ENCODE peak calls at places on chromosomes 11 and 22, in six cellular contexts. One of them, this sample, is unnamed.

GRCh38 chr11:122038543-122038942 is 77.5 kb downstream of the BLID start:
- DNase-seq in lower leg skin: no peak
- DNase-seq in brain microvascular endothelial cell: peak
- DNase-seq in A673: peak
- DNase-seq in cardiac fibroblast: peak
- DNase-seq in GM13976: no peak
- DNase-seq in this sample: no peak

GRCh38 chr11:111920908-111921307 is 2.2 kb downstream of the C11orf52 start:
- DNase-seq in GM13976: no peak
- DNase-seq in A673: no peak
- DNase-seq in cardiac fibroblast: no peak
- DNase-seq in brain microvascular endothelial cell: no peak
- DNase-seq in lower leg skin: no peak
- DNase-seq in this sample: no peak

GRCh38 chr11:1354125-1354938 is 35.4 kb upstream of the BRSK2 start:
- DNase-seq in cardiac fibroblast: no peak
- DNase-seq in A673: no peak
- DNase-seq in brain microvascular endothelial cell: no peak
- DNase-seq in GM13976: no peak
- DNase-seq in lower leg skin: no peak
- DNase-seq in this sample: no peak

GRCh38 chr11:75492181-75492820 is 33.4 kb downstream of the GDPD5 start:
- DNase-seq in A673: peak
- DNase-seq in brain microvascular endothelial cell: no peak
- DNase-seq in cardiac fibroblast: peak
- DNase-seq in GM13976: peak
- DNase-seq in lower leg skin: no peak
- DNase-seq in this sample: no peak

GRCh38 chr11:46055371-46055770 is 65.9 kb downstream of the PHF21A start:
- DNase-seq in brain microvascular endothelial cell: peak
- DNase-seq in cardiac fibroblast: peak
- DNase-seq in lower leg skin: no peak
- DNase-seq in GM13976: no peak
- DNase-seq in A673: no peak
- DNase-seq in this sample: no peak

GRCh38 chr11:128874406-128874805 is 7.3 kb upstream of the KCNJ1 start:
- DNase-seq in GM13976: no peak
- DNase-seq in A673: no peak
- DNase-seq in lower leg skin: no peak
- DNase-seq in brain microvascular endothelial cell: no peak
- DNase-seq in cardiac fibroblast: peak
- DNase-seq in this sample: no peak

GRCh38 chr22:49037701-49038245 is 789.9 kb downstream of the BRD1 start:
- DNase-seq in lower leg skin: no peak
- DNase-seq in cardiac fibroblast: no peak
- DNase-seq in A673: no peak
- DNase-seq in GM13976: no peak
- DNase-seq in brain microvascular endothelial cell: no peak
- DNase-seq in this sample: no peak

GRCh38 chr22:33451851-33452469 is 393.8 kb upstream of the SYN3 start:
- DNase-seq in brain microvascular endothelial cell: peak
- DNase-seq in lower leg skin: no peak
- DNase-seq in GM13976: no peak
- DNase-seq in A673: no peak
- DNase-seq in cardiac fibroblast: no peak
- DNase-seq in this sample: no peak

GRCh38 chr11:122523841-122524531 is 131.5 kb upstream of the UBASH3B start:
- DNase-seq in A673: peak
- DNase-seq in brain microvascular endothelial cell: no peak
- DNase-seq in cardiac fibroblast: no peak
- DNase-seq in GM13976: no peak
- DNase-seq in lower leg skin: no peak
- DNase-seq in this sample: no peak

GRCh38 chr11:16408619-16409018 is 52.3 kb upstream of the SOX6 start:
- DNase-seq in cardiac fibroblast: no peak
- DNase-seq in A673: no peak
- DNase-seq in GM13976: no peak
- DNase-seq in brain microvascular endothelial cell: no peak
- DNase-seq in lower leg skin: no peak
- DNase-seq in this sample: no peak

GRCh38 chr11:8267831-8268529 is 4.3 kb upstream of the LMO1 start:
- DNase-seq in cardiac fibroblast: no peak
- DNase-seq in GM13976: no peak
- DNase-seq in lower leg skin: no peak
- DNase-seq in A673: no peak
- DNase-seq in brain microvascular endothelial cell: no peak
- DNase-seq in this sample: no peak

GRCh38 chr22:22159384-22159783 is 85.2 kb upstream of the VPREB1 start:
- DNase-seq in brain microvascular endothelial cell: no peak
- DNase-seq in GM13976: no peak
- DNase-seq in A673: no peak
- DNase-seq in lower leg skin: no peak
- DNase-seq in cardiac fibroblast: no peak
- DNase-seq in this sample: no peak

GRCh38 chr22:49198705-49199084 is 629.0 kb downstream of the BRD1 start:
- DNase-seq in A673: no peak
- DNase-seq in lower leg skin: no peak
- DNase-seq in GM13976: no peak
- DNase-seq in brain microvascular endothelial cell: no peak
- DNase-seq in cardiac fibroblast: no peak
- DNase-seq in this sample: no peak

GRCh38 chr11:8671651-8672062 is 10.8 kb downstream of the TRIM66 start:
- DNase-seq in GM13976: no peak
- DNase-seq in cardiac fibroblast: no peak
- DNase-seq in A673: peak
- DNase-seq in brain microvascular endothelial cell: peak
- DNase-seq in lower leg skin: no peak
- DNase-seq in this sample: no peak

GRCh38 chr11:10314199-10315072 is 9.6 kb downstream of the ADM start:
- DNase-seq in cardiac fibroblast: peak
- DNase-seq in brain microvascular endothelial cell: peak
- DNase-seq in lower leg skin: peak
- DNase-seq in GM13976: peak
- DNase-seq in A673: peak
- DNase-seq in this sample: no peak

GRCh38 chr11:61853698-61854169 is 25.6 kb downstream of the FADS2 start:
- DNase-seq in cardiac fibroblast: no peak
- DNase-seq in brain microvascular endothelial cell: no peak
- DNase-seq in GM13976: no peak
- DNase-seq in A673: no peak
- DNase-seq in lower leg skin: no peak
- DNase-seq in this sample: no peak

GRCh38 chr11:115760528-115760837 is 256.3 kb upstream of the CADM1 start:
- DNase-seq in brain microvascular endothelial cell: no peak
- DNase-seq in lower leg skin: no peak
- DNase-seq in GM13976: no peak
- DNase-seq in A673: no peak
- DNase-seq in cardiac fibroblast: no peak
- DNase-seq in this sample: peak

GRCh38 chr11:115758011-115758410 is 253.8 kb upstream of the CADM1 start:
- DNase-seq in lower leg skin: no peak
- DNase-seq in A673: no peak
- DNase-seq in brain microvascular endothelial cell: no peak
- DNase-seq in cardiac fibroblast: no peak
- DNase-seq in GM13976: no peak
- DNase-seq in this sample: no peak

GRCh38 chr11:115761348-115761747 is 257.1 kb upstream of the CADM1 start:
- DNase-seq in cardiac fibroblast: no peak
- DNase-seq in brain microvascular endothelial cell: no peak
- DNase-seq in GM13976: no peak
- DNase-seq in lower leg skin: no peak
- DNase-seq in A673: no peak
- DNase-seq in this sample: no peak

GRCh38 chr11:115760921-115761320 is 256.7 kb upstream of the CADM1 start:
- DNase-seq in lower leg skin: no peak
- DNase-seq in A673: no peak
- DNase-seq in cardiac fibroblast: no peak
- DNase-seq in brain microvascular endothelial cell: no peak
- DNase-seq in GM13976: no peak
- DNase-seq in this sample: no peak

DNA sequence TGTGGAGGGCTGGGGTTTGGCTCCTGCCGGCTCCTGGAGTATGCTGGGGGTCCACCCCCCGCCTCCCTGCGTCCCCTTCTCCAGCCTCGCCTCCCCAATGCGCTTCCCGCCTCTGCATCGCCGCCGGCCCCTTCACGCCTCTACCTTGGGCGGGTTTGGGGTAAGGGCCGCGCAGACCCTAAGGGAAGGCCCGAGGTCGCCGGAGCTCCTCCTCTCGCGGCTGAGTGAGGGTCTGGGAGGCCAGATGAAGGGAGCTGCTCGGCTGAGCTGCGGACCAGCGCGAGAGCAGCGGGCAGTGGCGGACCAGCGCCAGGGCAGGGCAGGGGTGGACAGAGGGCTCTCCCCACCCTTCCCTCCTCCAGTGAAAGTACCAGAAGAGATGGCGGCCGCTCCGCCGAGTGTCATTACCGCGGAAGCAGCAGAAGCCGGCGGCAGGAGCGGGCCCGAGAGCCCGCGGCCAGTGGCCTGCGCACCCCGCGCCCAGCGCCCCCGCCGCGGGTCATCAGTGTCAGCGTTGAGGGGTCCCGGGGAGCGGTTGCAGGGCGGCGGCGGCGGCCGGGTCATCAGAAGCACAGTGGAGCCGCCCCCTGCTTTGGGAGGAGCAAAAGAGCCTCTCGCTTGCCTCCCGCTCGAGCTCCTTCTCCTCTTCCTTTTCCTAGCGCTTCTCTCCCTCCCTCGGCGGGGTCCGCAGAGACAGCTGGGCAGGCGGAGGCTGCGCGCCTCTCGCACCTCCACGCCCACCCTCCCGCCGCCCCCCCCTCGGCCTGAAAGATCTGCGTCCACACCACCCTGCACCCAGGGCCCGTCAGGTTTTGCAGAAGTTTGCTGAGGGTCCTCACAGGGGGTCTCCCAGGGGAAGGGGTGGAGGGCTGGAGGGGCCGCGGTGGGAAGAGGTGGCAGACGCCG is 255.7 kb upstream of the CADM1 start:
- DNase-seq in brain microvascular endothelial cell: no peak
- DNase-seq in A673: no peak
- DNase-seq in cardiac fibroblast: no peak
- DNase-seq in lower leg skin: no peak
- DNase-seq in GM13976: peak
- DNase-seq in this sample: peak
- TF ChIP-seq CTCF in brain microvascular endothelial cell: no peak
- TF ChIP-seq CTCF in A673: no peak
- TF ChIP-seq CTCF in cardiac fibroblast: no peak
- TF ChIP-seq CTCF in lower leg skin: no peak
- TF ChIP-seq CTCF in GM13976: no peak
- TF ChIP-seq CTCF in this sample: no peak

DNA sequence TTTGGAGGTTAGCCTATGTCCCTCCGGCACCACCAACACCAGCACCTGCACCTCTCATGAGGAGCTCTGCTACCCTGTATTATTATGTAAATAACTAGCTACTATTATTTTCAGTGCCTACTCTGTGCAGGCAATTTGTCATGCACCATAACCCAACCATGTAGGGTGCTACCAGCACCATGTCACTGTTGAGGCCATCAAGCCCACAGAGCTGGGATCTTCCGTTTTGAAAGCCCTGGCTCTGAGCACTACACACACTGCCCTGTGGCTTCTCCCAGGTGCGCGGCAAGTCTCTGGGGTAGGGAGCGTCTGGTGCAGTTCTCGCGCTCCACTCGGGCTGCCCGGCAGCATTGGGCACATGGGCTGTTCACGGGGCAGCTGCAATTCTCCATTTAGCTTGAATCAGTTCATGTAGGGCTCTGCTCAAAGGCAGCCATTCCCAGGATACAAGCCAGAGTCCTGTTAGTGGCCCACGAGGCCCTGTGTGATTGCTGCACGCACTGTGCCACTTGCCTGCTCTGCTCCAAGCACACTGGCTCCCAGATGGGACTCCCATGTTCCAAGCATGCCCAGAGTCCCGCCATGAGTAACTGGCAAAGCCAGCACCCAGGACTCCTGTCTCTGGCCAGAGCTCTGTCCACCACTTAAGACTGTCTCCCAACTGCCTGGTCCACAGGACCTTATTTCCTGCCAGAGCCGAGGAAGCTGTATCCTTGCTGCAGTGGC is 42.5 kb upstream of the CDON start:
- DNase-seq in lower leg skin: no peak
- DNase-seq in GM13976: no peak
- DNase-seq in A673: no peak
- DNase-seq in cardiac fibroblast: no peak
- DNase-seq in brain microvascular endothelial cell: no peak
- DNase-seq in this sample: no peak
- TF ChIP-seq CTCF in lower leg skin: no peak
- TF ChIP-seq CTCF in GM13976: no peak
- TF ChIP-seq CTCF in A673: no peak
- TF ChIP-seq CTCF in cardiac fibroblast: no peak
- TF ChIP-seq CTCF in brain microvascular endothelial cell: no peak
- TF ChIP-seq CTCF in this sample: no peak

DNA sequence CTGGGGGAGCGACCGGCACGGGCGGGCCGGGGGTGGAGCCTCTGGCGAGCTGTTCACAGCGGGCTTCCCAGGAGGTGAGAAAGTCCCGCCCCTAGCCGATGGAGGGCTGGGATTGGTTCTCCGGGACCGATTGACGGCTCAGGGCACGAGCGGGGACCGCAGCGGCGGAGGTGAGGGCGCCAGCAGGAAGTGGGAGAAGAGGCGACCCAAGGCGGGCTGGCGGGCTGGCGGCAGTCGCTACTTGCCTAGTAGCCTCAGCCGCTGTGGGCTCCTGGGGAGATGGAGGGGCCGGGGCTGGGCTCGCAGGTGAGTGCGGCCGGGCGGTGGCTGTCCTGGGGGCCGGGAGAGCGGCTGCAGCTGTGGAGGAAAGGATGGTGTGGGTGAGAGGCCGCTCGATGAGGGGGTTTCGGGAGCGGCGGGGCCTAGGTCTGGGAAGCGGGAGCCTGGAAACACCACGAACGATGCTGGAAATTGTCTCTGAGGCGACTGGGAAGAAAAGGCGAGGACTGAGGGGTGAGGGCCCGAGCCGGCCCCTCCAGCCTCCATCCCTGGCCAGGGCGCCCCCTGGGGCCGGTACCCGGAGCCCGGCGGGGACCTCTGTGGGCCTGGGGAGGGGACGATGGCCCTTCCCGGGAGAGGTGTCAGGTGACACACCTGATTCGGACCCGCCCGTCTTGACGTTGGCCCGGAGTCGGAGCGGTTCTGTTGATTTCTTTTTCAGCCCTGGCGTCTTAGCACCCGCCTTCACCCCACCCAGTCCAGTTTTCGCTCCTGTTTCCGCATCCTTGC is at the start of gene ZDHHC13:
- DNase-seq in brain microvascular endothelial cell: peak
- DNase-seq in A673: peak
- DNase-seq in cardiac fibroblast: peak
- DNase-seq in lower leg skin: peak
- DNase-seq in GM13976: peak
- DNase-seq in this sample: peak
- TF ChIP-seq CTCF in brain microvascular endothelial cell: peak
- TF ChIP-seq CTCF in A673: peak
- TF ChIP-seq CTCF in cardiac fibroblast: peak
- TF ChIP-seq CTCF in lower leg skin: no peak
- TF ChIP-seq CTCF in GM13976: peak
- TF ChIP-seq CTCF in this sample: peak

DNA sequence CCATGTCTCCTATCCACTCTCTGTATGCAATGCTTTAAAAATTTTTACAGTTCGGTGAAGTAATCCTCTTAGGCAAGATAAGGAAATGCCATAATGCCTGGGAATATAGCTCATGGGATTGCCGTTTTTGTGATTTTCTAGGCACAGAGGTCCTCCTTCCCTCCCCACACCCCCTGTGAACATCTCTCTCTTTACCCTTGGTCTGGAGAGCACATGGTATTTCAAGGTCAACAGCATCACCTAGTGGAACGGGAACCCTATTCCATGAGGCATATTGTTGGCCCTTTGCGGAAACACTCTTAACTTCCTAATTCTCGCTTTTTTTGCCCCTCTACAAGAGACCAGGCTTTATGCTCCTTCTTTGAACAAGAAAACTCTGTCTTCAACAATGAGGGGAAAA is 8.8 kb downstream of the NXPE4 start:
- DNase-seq in brain microvascular endothelial cell: no peak
- DNase-seq in cardiac fibroblast: peak
- DNase-seq in lower leg skin: no peak
- DNase-seq in GM13976: no peak
- DNase-seq in A673: peak
- DNase-seq in this sample: no peak
- TF ChIP-seq CTCF in brain microvascular endothelial cell: no peak
- TF ChIP-seq CTCF in cardiac fibroblast: peak
- TF ChIP-seq CTCF in lower leg skin: no peak
- TF ChIP-seq CTCF in GM13976: no peak
- TF ChIP-seq CTCF in A673: no peak
- TF ChIP-seq CTCF in this sample: no peak